ENCODE peak calls at places on chromosomes 4 and X, in five cellular contexts. One of them, this sample, is unnamed.

GRCh38 chr4:156885374-156885773 is 86.2 kb downstream of the PDGFC start:
- DNase-seq in transverse colon: no peak
- DNase-seq in spleen: no peak
- DNase-seq in suprapubic skin: no peak
- DNase-seq in HL-60: no peak
- DNase-seq in this sample: no peak

GRCh38 chr4:140947507-140947906 is 185.8 kb downstream of the RNF150 start:
- DNase-seq in transverse colon: peak
- DNase-seq in spleen: no peak
- DNase-seq in suprapubic skin: no peak
- DNase-seq in HL-60: no peak
- DNase-seq in this sample: no peak

GRCh38 chr4:79184461-79184860 is 141.4 kb downstream of the NAA11 start:
- DNase-seq in transverse colon: no peak
- DNase-seq in spleen: no peak
- DNase-seq in suprapubic skin: no peak
- DNase-seq in HL-60: no peak
- DNase-seq in this sample: no peak

GRCh38 chrX:75118296-75118695 is 37.8 kb downstream of the ABCB7 start:
- DNase-seq in transverse colon: no peak
- DNase-seq in spleen: no peak
- DNase-seq in suprapubic skin: no peak
- DNase-seq in HL-60: no peak
- DNase-seq in this sample: no peak

GRCh38 chr4:48578132-48578964 is 88.3 kb downstream of the ZAR1 start:
- DNase-seq in transverse colon: peak
- DNase-seq in spleen: no peak
- DNase-seq in suprapubic skin: no peak
- DNase-seq in HL-60: peak
- DNase-seq in this sample: peak

GRCh38 chr4:71382569-71383560 is 44.0 kb downstream of the SLC4A4 start:
- DNase-seq in transverse colon: no peak
- DNase-seq in spleen: no peak
- DNase-seq in suprapubic skin: no peak
- DNase-seq in HL-60: no peak
- DNase-seq in this sample: no peak

GRCh38 chrX:139112432-139112831 is 400.9 kb upstream of the FGF13 start:
- DNase-seq in transverse colon: no peak
- DNase-seq in spleen: no peak
- DNase-seq in suprapubic skin: no peak
- DNase-seq in HL-60: no peak
- DNase-seq in this sample: no peak

GRCh38 chr4:25818293-25819240 is 44.2 kb downstream of the SEL1L3 start:
- DNase-seq in transverse colon: no peak
- DNase-seq in spleen: no peak
- DNase-seq in suprapubic skin: no peak
- DNase-seq in HL-60: no peak
- DNase-seq in this sample: no peak

GRCh38 chr4:165502919-165503907 is 124.4 kb downstream of the CPE start:
- DNase-seq in transverse colon: no peak
- DNase-seq in spleen: no peak
- DNase-seq in suprapubic skin: no peak
- DNase-seq in HL-60: no peak
- DNase-seq in this sample: no peak

GRCh38 chrX:101485212-101486064 is at the start of gene ARMCX4:
- DNase-seq in transverse colon: peak
- DNase-seq in spleen: no peak
- DNase-seq in suprapubic skin: no peak
- DNase-seq in HL-60: no peak
- DNase-seq in this sample: no peak

GRCh38 chr4:3044812-3045499 is 29.4 kb downstream of the HTT-AS start:
- DNase-seq in transverse colon: no peak
- DNase-seq in spleen: peak
- DNase-seq in suprapubic skin: no peak
- DNase-seq in HL-60: no peak
- DNase-seq in this sample: no peak

GRCh38 chr4:73609688-73610087 is 10.5 kb downstream of the RASSF6 start:
- DNase-seq in transverse colon: no peak
- DNase-seq in spleen: no peak
- DNase-seq in suprapubic skin: no peak
- DNase-seq in HL-60: no peak
- DNase-seq in this sample: no peak

GRCh38 chr4:10093273-10093621 is 23.4 kb downstream of the WDR1 start:
- DNase-seq in transverse colon: no peak
- DNase-seq in spleen: no peak
- DNase-seq in suprapubic skin: no peak
- DNase-seq in HL-60: no peak
- DNase-seq in this sample: no peak

GRCh38 chrX:154370300-154370881 is 4.0 kb downstream of the FLNA start:
- DNase-seq in transverse colon: no peak
- DNase-seq in spleen: peak
- DNase-seq in suprapubic skin: no peak
- DNase-seq in HL-60: no peak
- DNase-seq in this sample: no peak

GRCh38 chr4:169485791-169486742 is 126.3 kb downstream of the NEK1 start:
- DNase-seq in transverse colon: peak
- DNase-seq in spleen: no peak
- DNase-seq in suprapubic skin: no peak
- DNase-seq in HL-60: peak
- DNase-seq in this sample: peak

GRCh38 chrX:85017721-85018120 is 14.0 kb downstream of the APOOL start:
- DNase-seq in transverse colon: no peak
- DNase-seq in spleen: no peak
- DNase-seq in suprapubic skin: no peak
- DNase-seq in HL-60: no peak
- DNase-seq in this sample: no peak

GRCh38 chrX:45900751-45901150 is 644.5 kb downstream of the ZNF674 start:
- DNase-seq in transverse colon: no peak
- DNase-seq in spleen: no peak
- DNase-seq in suprapubic skin: no peak
- DNase-seq in HL-60: no peak
- DNase-seq in this sample: no peak

GRCh38 chr4:83542225-83542624 is 6.3 kb downstream of the GPAT3 start:
- DNase-seq in transverse colon: no peak
- DNase-seq in spleen: no peak
- DNase-seq in suprapubic skin: no peak
- DNase-seq in HL-60: no peak
- DNase-seq in this sample: no peak

GRCh38 chr4:141711211-141711610 is 74.8 kb downstream of the IL15 start:
- DNase-seq in transverse colon: no peak
- DNase-seq in spleen: no peak
- DNase-seq in suprapubic skin: no peak
- DNase-seq in HL-60: no peak
- DNase-seq in this sample: no peak

GRCh38 chr4:164959896-164960295 is 17.6 kb downstream of the TRIM61 start:
- DNase-seq in transverse colon: no peak
- DNase-seq in spleen: no peak
- DNase-seq in suprapubic skin: no peak
- DNase-seq in HL-60: no peak
- DNase-seq in this sample: no peak

GRCh38 chrX:119735467-119735866 is 22.9 kb upstream of the SOWAHD start:
- DNase-seq in transverse colon: no peak
- DNase-seq in spleen: peak
- DNase-seq in suprapubic skin: no peak
- DNase-seq in HL-60: no peak
- DNase-seq in this sample: no peak

GRCh38 chr4:74327751-74328150 is 19.5 kb downstream of the EPGN start:
- DNase-seq in transverse colon: no peak
- DNase-seq in spleen: no peak
- DNase-seq in suprapubic skin: no peak
- DNase-seq in HL-60: no peak
- DNase-seq in this sample: no peak

GRCh38 chr4:103091601-103092223 is 7.9 kb downstream of the BDH2 start:
- DNase-seq in transverse colon: peak
- DNase-seq in spleen: no peak
- DNase-seq in suprapubic skin: no peak
- DNase-seq in HL-60: peak
- DNase-seq in this sample: no peak

GRCh38 chr4:2263701-2264321 is 1.9 kb upstream of the MXD4 start:
- DNase-seq in transverse colon: no peak
- DNase-seq in spleen: peak
- DNase-seq in suprapubic skin: peak
- DNase-seq in HL-60: no peak
- DNase-seq in this sample: no peak

GRCh38 chr4:13966241-13967195 is 339.0 kb upstream of the BOD1L1 start:
- DNase-seq in transverse colon: no peak
- DNase-seq in spleen: no peak
- DNase-seq in suprapubic skin: no peak
- DNase-seq in HL-60: no peak
- DNase-seq in this sample: no peak

GRCh38 chr4:76958891-76959290 is 9.3 kb downstream of the SEPTIN11 start:
- DNase-seq in transverse colon: no peak
- DNase-seq in spleen: no peak
- DNase-seq in suprapubic skin: no peak
- DNase-seq in HL-60: no peak
- DNase-seq in this sample: no peak

GRCh38 chr4:1205641-1206298 is 33.4 kb upstream of the SPON2 start:
- DNase-seq in transverse colon: peak
- DNase-seq in spleen: peak
- DNase-seq in suprapubic skin: no peak
- DNase-seq in HL-60: no peak
- DNase-seq in this sample: no peak

GRCh38 chrX:110293658-110294453 is 24.0 kb downstream of the AMMECR1 start:
- DNase-seq in transverse colon: no peak
- DNase-seq in spleen: no peak
- DNase-seq in suprapubic skin: no peak
- DNase-seq in HL-60: no peak
- DNase-seq in this sample: no peak

GRCh38 chrX:81304545-81304944 is 102.6 kb downstream of the SH3BGRL start:
- DNase-seq in transverse colon: no peak
- DNase-seq in spleen: no peak
- DNase-seq in suprapubic skin: no peak
- DNase-seq in HL-60: no peak
- DNase-seq in this sample: no peak

GRCh38 chr4:122434285-122434684 is 22.2 kb downstream of the IL2 start:
- DNase-seq in transverse colon: no peak
- DNase-seq in spleen: no peak
- DNase-seq in suprapubic skin: no peak
- DNase-seq in HL-60: no peak
- DNase-seq in this sample: no peak

DNA sequence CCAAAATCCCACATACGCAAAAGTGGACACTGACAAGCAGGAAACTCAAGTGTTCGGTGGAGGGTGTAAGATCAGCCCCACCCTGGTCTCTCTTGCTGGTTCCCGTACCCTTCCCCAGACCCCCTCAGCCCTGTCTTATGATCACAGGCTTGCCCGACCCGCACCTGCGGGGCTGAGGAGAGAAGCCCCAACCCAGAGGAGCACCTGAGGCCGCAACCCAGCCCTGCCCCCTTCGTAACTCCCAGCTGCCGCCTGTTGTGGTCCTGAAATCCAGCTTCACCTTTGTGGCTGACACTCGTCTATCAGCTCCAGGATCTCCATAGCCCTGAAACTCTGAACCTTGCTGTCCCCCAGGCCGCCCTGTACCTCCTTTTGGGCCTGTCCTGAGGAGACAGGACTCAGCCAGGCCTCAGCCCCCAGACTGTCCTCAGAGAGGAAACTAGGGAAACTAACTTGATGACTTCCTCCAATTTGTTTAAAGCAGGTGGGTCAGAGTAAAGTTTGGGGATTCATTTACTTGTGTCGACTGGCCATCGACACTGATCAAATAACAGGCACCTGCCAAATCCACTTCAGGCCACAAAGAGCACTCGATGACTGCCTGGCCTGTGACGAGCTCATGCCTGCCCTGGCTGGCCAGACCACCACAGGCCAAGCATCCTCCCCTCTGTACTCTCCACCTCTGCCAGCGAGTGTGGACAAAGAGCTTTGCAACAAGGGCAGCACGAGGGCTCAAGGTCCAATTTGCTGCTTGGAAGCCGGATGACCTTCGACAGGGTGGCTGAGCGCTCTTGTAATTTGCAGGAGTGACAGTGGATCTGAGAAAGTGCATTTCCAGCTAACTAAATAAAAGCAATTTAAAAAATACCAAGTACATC is 19.3 kb downstream of the DCTD start:
- DNase-seq in transverse colon: no peak
- DNase-seq in spleen: no peak
- DNase-seq in suprapubic skin: no peak
- DNase-seq in HL-60: no peak
- DNase-seq in this sample: no peak
- TF ChIP-seq POLR2AphosphoS5 in transverse colon: no peak
- TF ChIP-seq POLR2AphosphoS5 in spleen: peak
- TF ChIP-seq POLR2AphosphoS5 in suprapubic skin: no peak
- TF ChIP-seq POLR2AphosphoS5 in HL-60: no peak
- TF ChIP-seq POLR2AphosphoS5 in this sample: no peak

GRCh38 chr4:173535165-173535737 is 5.2 kb upstream of the HAND2 start:
- DNase-seq in transverse colon: no peak
- DNase-seq in spleen: no peak
- DNase-seq in suprapubic skin: no peak
- DNase-seq in HL-60: no peak
- DNase-seq in this sample: no peak
- H3K4me3 ChIP-seq in transverse colon: no peak
- H3K4me3 ChIP-seq in spleen: no peak
- H3K4me3 ChIP-seq in suprapubic skin: no peak
- H3K4me3 ChIP-seq in HL-60: no peak
- H3K4me3 ChIP-seq in this sample: no peak

GRCh38 chr4:118279920-118280432 is 72.8 kb downstream of the PRSS12 start:
- DNase-seq in transverse colon: no peak
- DNase-seq in spleen: no peak
- DNase-seq in suprapubic skin: no peak
- DNase-seq in HL-60: no peak
- DNase-seq in this sample: no peak

GRCh38 chr4:118282692-118283091 is 70.1 kb downstream of the PRSS12 start:
- DNase-seq in transverse colon: no peak
- DNase-seq in spleen: no peak
- DNase-seq in suprapubic skin: no peak
- DNase-seq in HL-60: peak
- DNase-seq in this sample: no peak

GRCh38 chr4:118280501-118281218 is 72.1 kb downstream of the PRSS12 start:
- DNase-seq in transverse colon: peak
- DNase-seq in spleen: no peak
- DNase-seq in suprapubic skin: no peak
- DNase-seq in HL-60: peak
- DNase-seq in this sample: peak

GRCh38 chr4:118284169-118284568 is 68.6 kb downstream of the PRSS12 start:
- DNase-seq in transverse colon: no peak
- DNase-seq in spleen: no peak
- DNase-seq in suprapubic skin: no peak
- DNase-seq in HL-60: peak
- DNase-seq in this sample: no peak

GRCh38 chr4:118281611-118282442 is 71.0 kb downstream of the PRSS12 start:
- DNase-seq in transverse colon: no peak
- DNase-seq in spleen: peak
- DNase-seq in suprapubic skin: no peak
- DNase-seq in HL-60: peak
- DNase-seq in this sample: no peak
- TF ChIP-seq POLR2AphosphoS5 in transverse colon: peak
- TF ChIP-seq POLR2AphosphoS5 in spleen: no peak
- TF ChIP-seq POLR2AphosphoS5 in suprapubic skin: no peak
- TF ChIP-seq POLR2AphosphoS5 in HL-60: peak
- TF ChIP-seq POLR2AphosphoS5 in this sample: no peak

DNA sequence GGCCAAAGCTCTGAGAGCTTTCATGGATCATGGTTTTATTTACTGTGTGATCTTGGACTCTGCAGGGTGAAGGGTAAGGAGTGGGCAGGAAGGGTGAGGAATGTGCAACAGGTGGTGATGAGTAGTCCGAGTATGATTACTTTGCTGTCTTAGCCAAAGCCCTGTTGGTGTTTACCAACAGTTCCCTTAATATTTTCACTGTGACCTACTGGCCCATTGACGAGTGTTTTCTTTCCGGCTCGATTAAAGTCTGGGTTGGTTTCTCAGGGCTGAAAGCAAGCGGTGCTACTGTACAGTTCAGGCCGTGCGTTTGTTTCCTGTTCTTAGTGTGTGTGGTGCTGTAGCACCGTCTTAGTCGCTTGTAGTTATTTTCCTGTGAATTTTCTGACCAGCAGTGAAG is 2.6 kb downstream of the ARHGAP24 start:
- DNase-seq in transverse colon: no peak
- DNase-seq in spleen: no peak
- DNase-seq in suprapubic skin: no peak
- DNase-seq in HL-60: no peak
- DNase-seq in this sample: no peak
- H3K4me3 ChIP-seq in transverse colon: no peak
- H3K4me3 ChIP-seq in spleen: peak
- H3K4me3 ChIP-seq in suprapubic skin: no peak
- H3K4me3 ChIP-seq in HL-60: no peak
- H3K4me3 ChIP-seq in this sample: peak